ENCODE peak calls at places on chromosomes 1 and 21, in six cellular contexts. Y, S, X, K, L and H are unnamed samples.

GRCh38 chr1:30188999-30189398 is 534.4 kb downstream of the MATN1 start:
- DNase-seq in K (no peak), S (no peak), Y (peak), L (no peak), X (no peak), H (no peak)

GRCh38 chr1:237859014-237859413 is 31.7 kb downstream of the ZP4 start:
- DNase-seq in X (no peak), K (no peak), S (no peak), Y (no peak), L (no peak), H (no peak)

GRCh38 chr1:9835758-9836631 is 12.2 kb upstream of the CLSTN1 start:
- DNase-seq in S (peak), L (no peak), X (no peak), K (no peak), Y (no peak), H (peak)

GRCh38 chr1:172270605-172271004 is 149.9 kb upstream of the C1orf105 start:
- DNase-seq in L (no peak), S (no peak), Y (no peak), X (no peak), K (no peak), H (no peak)

GRCh38 chr21:41781047-41781405 is 14.2 kb upstream of the RIPK4 start:
- DNase-seq in X (no peak), S (no peak), L (no peak), Y (no peak), K (no peak), H (no peak)

GRCh38 chr1:23149110-23149509 is 19.5 kb downstream of the LUZP1 start:
- DNase-seq in Y (no peak), L (no peak), X (peak), S (no peak), K (no peak), H (peak)

GRCh38 chr1:152623203-152623844 is 421 bp upstream of the LCE3A start:
- DNase-seq in S (peak), Y (no peak), L (peak), X (no peak), K (no peak), H (no peak)

GRCh38 chr1:204751480-204751879 is 65.9 kb upstream of the LRRN2 start:
- DNase-seq in S (no peak), X (no peak), Y (no peak), L (no peak), K (no peak), H (no peak)

GRCh38 chr21:35136586-35137254 is 87.6 kb upstream of the RUNX1 start:
- DNase-seq in X (peak), L (no peak), S (peak), K (peak), Y (no peak), H (peak)

GRCh38 chr1:64172458-64172983 is 30.9 kb upstream of the UBE2U start:
- DNase-seq in L (no peak), K (no peak), Y (no peak), X (no peak), S (no peak), H (no peak)

GRCh38 chr1:53089478-53090226 is 27.6 kb downstream of the PODN start:
- DNase-seq in K (no peak), S (peak), X (no peak), L (no peak), Y (no peak), H (peak)

GRCh38 chr1:97424209-97424608 is 496.6 kb downstream of the DPYD start:
- DNase-seq in S (no peak), Y (no peak), L (no peak), K (no peak), X (no peak), H (no peak)

GRCh38 chr1:195899762-195900352 is 708.4 kb downstream of the KCNT2 start:
- DNase-seq in L (no peak), Y (no peak), S (no peak), X (no peak), K (peak), H (no peak)

GRCh38 chr1:6635910-6636760 is 11.5 kb downstream of the THAP3 start:
- DNase-seq in L (peak), K (no peak), Y (no peak), S (peak), X (no peak), H (no peak)

GRCh38 chr1:204286841-204287387 is 72.8 kb downstream of the PLEKHA6 start:
- DNase-seq in K (no peak), L (peak), Y (peak), S (no peak), X (peak), H (peak)

GRCh38 chr21:32278068-32278467 is 781 bp downstream of the MIS18A start:
- DNase-seq in Y (no peak), K (no peak), X (no peak), S (no peak), L (peak), H (no peak)

GRCh38 chr1:61133048-61134019 is 51.0 kb downstream of the NFIA start:
- DNase-seq in Y (no peak), L (no peak), K (no peak), X (no peak), S (no peak), H (no peak)

GRCh38 chr1:175731581-175731980 is 11.8 kb downstream of the TNR start:
- DNase-seq in L (no peak), S (no peak), X (no peak), Y (no peak), K (no peak), H (no peak)

GRCh38 chr1:194297999-194298598 is 1111.7 kb upstream of the B3GALT2 start:
- DNase-seq in X (no peak), S (no peak), L (no peak), K (no peak), Y (no peak), H (no peak)

GRCh38 chr1:13723810-13724209 is 23.8 kb downstream of the PRDM2 start:
- DNase-seq in L (no peak), K (no peak), Y (peak), X (no peak), S (no peak), H (no peak)

GRCh38 chr1:109280768-109281356 is 2.1 kb downstream of the PSRC1 start:
- DNase-seq in X (no peak), K (no peak), L (no peak), S (no peak), Y (no peak), H (no peak)

DNA sequence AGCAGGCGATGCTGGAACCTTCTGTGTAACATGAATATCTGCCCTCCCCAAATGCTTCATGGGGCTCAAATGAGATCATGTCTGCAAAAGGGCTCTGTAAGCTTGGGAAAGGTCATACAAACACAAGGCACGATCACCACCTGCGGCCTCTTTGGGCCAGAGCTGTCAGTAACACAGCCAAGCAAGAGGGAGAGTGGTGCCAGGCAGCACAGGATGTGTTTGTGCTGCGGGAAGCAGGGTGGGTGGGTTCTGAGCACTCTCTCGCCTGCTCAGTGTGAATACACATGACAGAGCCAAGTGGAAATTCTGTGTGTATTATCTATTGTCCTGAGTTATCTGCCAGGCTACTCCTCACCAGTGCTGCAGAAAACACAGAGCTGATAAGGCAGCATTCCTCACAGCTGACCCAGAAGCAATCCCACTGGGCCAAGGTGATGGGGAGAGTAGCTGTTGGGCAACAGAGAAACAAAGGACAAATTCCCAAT is 101.2 kb downstream of the LAMC2 start:
- DNase-seq in L (no peak), X (no peak), Y (no peak), S (peak), K (peak), H (no peak)
- H3K27ac ChIP-seq in L (no peak), X (no peak), Y (peak), S (no peak), K (no peak), H (no peak)

GRCh38 chr1:185696419-185697150 is 37.6 kb upstream of the HMCN1 start:
- DNase-seq in Y (no peak), L (no peak), X (no peak), K (no peak), S (no peak), H (no peak)

GRCh38 chr1:185694081-185694480 is 40.1 kb upstream of the HMCN1 start:
- DNase-seq in Y (no peak), K (peak), X (no peak), L (peak), S (no peak), H (no peak)

GRCh38 chr1:185690527-185690926 is 43.7 kb upstream of the HMCN1 start:
- DNase-seq in K (no peak), S (no peak), Y (no peak), L (no peak), X (no peak), H (no peak)

GRCh38 chr1:185695299-185695698 is 38.9 kb upstream of the HMCN1 start:
- DNase-seq in X (peak), L (peak), S (no peak), Y (no peak), K (no peak), H (no peak)

DNA sequence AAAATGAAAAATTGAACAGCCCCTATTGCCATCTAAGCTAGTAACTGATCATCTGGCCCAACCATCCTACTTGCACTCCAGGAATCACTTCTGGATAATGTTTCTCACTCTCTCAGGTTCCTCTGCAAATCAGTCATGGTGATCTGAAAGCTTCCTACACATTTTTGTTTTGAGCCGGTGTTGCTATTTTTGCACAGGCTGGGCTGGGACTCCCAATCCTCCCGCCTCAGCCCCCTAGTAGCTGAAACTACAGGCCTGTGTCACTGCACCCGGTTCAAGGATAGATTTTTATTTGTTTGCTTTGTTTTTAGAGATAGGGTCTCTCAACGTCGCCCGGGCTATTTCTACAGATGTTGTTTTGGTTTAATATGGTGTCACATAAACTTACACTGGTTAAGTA is 40.5 kb upstream of the HMCN1 start:
- DNase-seq in K (no peak), Y (no peak), X (no peak), L (no peak), S (no peak), H (no peak)
- H3K27ac ChIP-seq in K (no peak), Y (peak), X (no peak), L (no peak), S (no peak), H (no peak)

DNA sequence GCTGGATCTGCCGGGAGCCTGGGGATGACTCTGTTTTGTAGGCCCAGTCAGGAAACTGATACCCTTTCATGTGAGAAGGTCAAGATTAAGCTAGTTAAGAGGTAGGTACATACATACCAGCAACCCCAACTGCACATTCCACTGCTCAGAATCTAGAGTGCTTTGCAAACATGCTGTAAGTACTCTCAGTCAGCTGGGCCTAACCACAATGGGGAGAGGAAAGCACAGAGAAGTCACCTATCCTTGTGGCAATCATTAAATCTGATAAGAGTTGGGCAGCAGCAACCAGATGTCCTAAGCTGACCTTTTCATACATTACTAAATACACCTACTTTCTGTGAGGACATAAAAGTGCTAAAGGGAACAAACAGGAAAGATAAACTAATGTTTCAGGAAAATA is 2.5 kb downstream of the ETV3 start:
- DNase-seq in X (no peak), L (no peak), K (no peak), Y (peak), S (no peak), H (no peak)
- H3K27ac ChIP-seq in X (no peak), L (no peak), K (no peak), Y (no peak), S (peak), H (no peak)

DNA sequence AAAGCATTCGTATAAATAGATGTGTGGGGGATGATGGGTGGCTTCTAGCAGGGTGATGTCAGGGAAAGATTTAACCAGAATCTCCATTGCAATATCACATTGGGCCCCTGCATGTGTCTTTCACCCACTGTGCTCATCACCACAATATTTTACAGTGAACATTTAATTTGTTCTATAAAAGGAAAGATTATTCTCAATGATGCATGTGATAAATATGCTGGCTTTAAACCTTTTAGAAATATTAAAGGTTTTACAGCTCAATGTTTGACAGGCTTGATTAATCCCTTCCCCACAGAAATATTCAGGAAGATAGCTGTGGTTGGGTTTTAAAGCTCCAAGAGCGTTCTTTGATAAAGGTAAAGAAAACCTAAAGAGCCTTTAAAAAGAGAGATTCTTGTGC is 457.8 kb upstream of the DAB1 start:
- DNase-seq in S (no peak), L (no peak), X (no peak), Y (no peak), K (no peak), H (no peak)
- H3K27ac ChIP-seq in S (no peak), L (no peak), X (no peak), Y (no peak), K (no peak), H (no peak)

GRCh38 chr1:18902523-18903312 is at the start of gene ALDH4A1:
- DNase-seq in Y (peak), L (peak), K (peak), X (peak), S (peak), H (peak)
- H3K27ac ChIP-seq in Y (peak), L (no peak), K (peak), X (peak), S (peak), H (peak)

DNA sequence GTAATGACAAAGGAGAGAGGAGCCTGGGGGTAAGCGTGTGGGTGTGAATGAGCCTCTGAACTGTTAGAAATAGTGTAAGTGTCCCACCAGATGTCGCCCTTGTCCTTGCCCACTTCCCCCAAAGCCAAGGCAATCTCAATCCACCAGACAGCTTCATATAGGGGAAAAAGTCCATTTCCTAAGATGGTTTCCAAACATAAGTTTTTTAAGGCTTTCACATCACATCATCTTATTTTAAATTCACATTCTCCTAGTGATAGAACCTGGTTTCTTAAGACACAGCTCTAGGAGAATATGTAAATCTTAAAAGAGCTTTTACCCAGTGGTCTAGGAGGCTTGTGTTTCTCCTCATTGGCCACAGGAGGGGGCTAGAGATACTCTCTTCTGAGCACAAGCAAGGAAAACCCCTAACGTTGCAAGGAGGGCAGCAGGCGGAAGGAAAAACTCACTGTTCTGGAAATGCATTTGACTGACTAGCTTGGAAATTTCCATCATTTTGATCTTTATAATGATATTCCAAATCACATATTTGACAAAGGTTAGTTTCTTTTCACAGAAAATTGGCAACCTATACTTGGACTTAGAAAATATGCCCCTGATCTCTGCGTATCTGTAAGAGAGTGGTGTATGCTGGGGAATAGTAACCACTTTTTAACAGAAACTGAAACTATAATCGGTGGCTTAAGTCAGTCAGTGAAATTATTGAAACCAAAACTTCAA is 51.9 kb upstream of the LPAR3 start:
- DNase-seq in K (peak), L (peak), S (no peak), X (peak), Y (peak), H (peak)
- H3K27ac ChIP-seq in K (peak), L (peak), S (peak), X (peak), Y (no peak), H (peak)

GRCh38 chr1:207959141-207959825 is 48.4 kb upstream of the CD34 start:
- DNase-seq in X (no peak), L (no peak), K (peak), Y (peak), S (peak), H (peak)

GRCh38 chr1:207958376-207959139 is 47.6 kb upstream of the CD34 start:
- DNase-seq in Y (no peak), L (no peak), X (no peak), S (no peak), K (no peak), H (no peak)

GRCh38 chr1:207962716-207963428 is 51.9 kb upstream of the CD34 start:
- DNase-seq in X (peak), K (no peak), L (peak), Y (peak), S (peak), H (peak)

GRCh38 chr1:207956976-207957375 is 46.1 kb upstream of the CD34 start:
- DNase-seq in Y (no peak), L (no peak), K (no peak), S (no peak), X (no peak), H (no peak)

GRCh38 chr1:207959995-207960745 is 49.2 kb upstream of the CD34 start:
- DNase-seq in X (no peak), K (no peak), S (no peak), Y (no peak), L (no peak), H (no peak)
- H3K27ac ChIP-seq in X (no peak), K (no peak), S (no peak), Y (peak), L (no peak), H (no peak)

GRCh38 chr1:225549821-225550220 is 103.1 kb downstream of the ENAH start:
- DNase-seq in X (no peak), L (no peak), Y (no peak), S (no peak), K (no peak), H (no peak)
- H3K27ac ChIP-seq in X (no peak), L (no peak), Y (no peak), S (no peak), K (no peak), H (no peak)

GRCh38 chr1:37483785-37484184 is 9.4 kb downstream of the ZC3H12A start:
- DNase-seq in X (no peak), S (no peak), Y (no peak), L (no peak), K (no peak), H (no peak)

GRCh38 chr1:37484325-37485051 is 10.1 kb downstream of the ZC3H12A start:
- DNase-seq in Y (no peak), X (no peak), L (no peak), S (peak), K (no peak), H (peak)

GRCh38 chr1:37485902-37486679 is 11.7 kb downstream of the ZC3H12A start:
- DNase-seq in S (peak), Y (no peak), K (no peak), L (no peak), X (no peak), H (peak)

GRCh38 chr1:37487619-37487984 is 13.2 kb downstream of the ZC3H12A start:
- DNase-seq in L (no peak), Y (no peak), X (no peak), K (no peak), S (no peak), H (no peak)

DNA sequence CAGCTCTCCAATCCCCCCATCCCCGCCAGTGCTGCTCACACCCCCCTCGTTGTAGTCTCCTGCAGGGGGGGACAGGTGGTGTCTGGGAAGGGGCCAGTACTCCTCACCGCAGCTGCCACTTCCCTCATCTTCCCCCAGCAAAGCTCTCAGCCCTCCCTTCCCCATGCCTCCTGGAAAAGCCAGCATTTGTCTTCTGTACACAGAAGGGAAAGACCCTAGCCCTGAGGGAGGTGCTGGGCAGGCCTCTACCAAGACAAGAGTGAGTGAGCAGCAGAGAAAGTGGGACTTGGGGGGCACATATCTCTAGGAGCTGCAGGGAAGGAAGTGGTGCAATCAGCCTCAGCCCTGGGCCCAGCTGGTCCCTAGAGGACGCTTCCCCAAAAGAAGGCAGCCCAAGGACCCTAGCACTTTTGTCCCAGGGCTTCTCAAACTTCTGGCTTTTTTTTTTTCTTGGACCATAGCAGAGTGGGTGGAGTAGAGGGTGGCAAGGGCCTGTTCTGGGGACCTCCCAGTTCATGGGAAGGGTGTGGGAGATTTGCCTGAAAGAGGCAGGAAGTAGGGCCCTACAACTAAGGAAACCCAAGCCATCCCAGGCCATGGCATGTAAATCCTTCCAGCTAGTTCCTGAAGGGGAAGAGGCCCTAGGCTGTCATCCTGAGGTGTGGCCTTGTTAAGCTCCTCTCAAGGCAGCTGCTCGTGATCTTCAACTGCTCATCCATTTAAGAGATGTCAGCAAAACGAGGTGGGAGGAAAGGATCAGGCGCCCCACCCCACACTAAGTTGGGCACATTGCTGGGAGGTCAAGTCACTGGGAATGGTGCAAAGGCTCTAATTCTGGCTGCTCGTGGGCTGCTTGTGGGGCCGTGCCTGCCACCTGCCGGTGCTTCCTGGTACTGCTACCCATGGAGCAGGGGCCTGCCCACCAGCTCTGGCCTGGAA is 12.6 kb downstream of the ZC3H12A start:
- DNase-seq in X (peak), L (peak), Y (peak), K (peak), S (peak), H (peak)
- H3K27ac ChIP-seq in X (peak), L (no peak), Y (peak), K (no peak), S (peak), H (peak)